ENCODE peak calls at places on chromosomes 2 and 18, in nine cellular contexts. N is sigmoid colon, Y is ovary, B is A549, V is GM12878, I is K562, J is suprapubic skin, O is stomach, D is upper lobe of left lung. X is an unnamed sample.

GRCh38 chr2:13725945-13726344 is 906.6 kb upstream of the LRATD1 start:
- DNase-seq in Y (no peak), O (no peak), N (no peak), V (no peak), I (no peak), B (no peak), J (no peak), D (no peak), X (no peak)

GRCh38 chr2:23835423-23835822 is 91.5 kb downstream of the ATAD2B start:
- DNase-seq in D (no peak), Y (no peak), J (no peak), I (no peak), N (no peak), O (no peak), V (no peak), B (no peak), X (no peak)

GRCh38 chr2:1910562-1911256 is 166.4 kb upstream of the PXDN start:
- DNase-seq in V (no peak), Y (no peak), N (no peak), D (no peak), J (no peak), B (no peak), O (no peak), I (no peak), X (no peak)

GRCh38 chr2:156456616-156457015 is 20.4 kb downstream of the GPD2 start:
- DNase-seq in Y (no peak), B (no peak), V (peak), D (no peak), J (no peak), N (no peak), I (no peak), O (no peak), X (no peak)

GRCh38 chr2:166881177-166881576 is 7.1 kb upstream of the XIRP2 start:
- DNase-seq in B (no peak), J (no peak), N (no peak), I (no peak), Y (no peak), O (no peak), D (no peak), V (no peak), X (no peak)

GRCh38 chr18:57803119-57803969 is at the start of gene ATP8B1:
- DNase-seq in J (peak), V (no peak), N (peak), B (peak), O (peak), Y (peak), D (peak), I (peak), X (no peak)

GRCh38 chr2:162435676-162436075 is 91.7 kb downstream of the GCA start:
- DNase-seq in I (no peak), O (no peak), D (no peak), V (no peak), J (no peak), B (no peak), N (no peak), Y (no peak), X (no peak)

GRCh38 chr2:105184420-105184819 is 57.1 kb upstream of the GPR45 start:
- DNase-seq in N (no peak), O (no peak), Y (no peak), J (no peak), D (no peak), V (no peak), I (no peak), B (no peak), X (no peak)

GRCh38 chr2:226431301-226431955 is 368.2 kb downstream of the IRS1 start:
- DNase-seq in V (no peak), N (no peak), I (no peak), B (no peak), J (no peak), O (no peak), D (no peak), Y (no peak), X (no peak)

GRCh38 chr2:154402138-154402714 is 296.3 kb upstream of the KCNJ3 start:
- DNase-seq in N (no peak), I (no peak), O (no peak), Y (no peak), J (no peak), B (peak), D (no peak), V (no peak), X (no peak)

GRCh38 chr2:16071039-16071864 is 130.9 kb downstream of the MYCN start:
- DNase-seq in B (no peak), J (no peak), Y (no peak), D (no peak), V (no peak), N (no peak), I (no peak), O (no peak), X (no peak)

GRCh38 chr18:13267517-13267916 is 49.0 kb downstream of the LDLRAD4 start:
- DNase-seq in V (no peak), D (no peak), J (peak), B (no peak), I (no peak), N (no peak), O (no peak), Y (no peak), X (no peak)

GRCh38 chr2:38214209-38214717 is 138.3 kb upstream of the CYP1B1 start:
- DNase-seq in J (no peak), Y (no peak), O (no peak), V (no peak), B (no peak), I (no peak), N (no peak), D (no peak), X (no peak)

GRCh38 chr18:41146301-41146700 is 808.7 kb upstream of the PIK3C3 start:
- DNase-seq in J (no peak), O (no peak), D (no peak), N (no peak), I (no peak), Y (no peak), B (no peak), V (no peak), X (no peak)

GRCh38 chr18:23949863-23950262 is 64.7 kb upstream of the TTC39C start:
- DNase-seq in Y (no peak), B (no peak), V (no peak), N (no peak), I (no peak), O (no peak), D (no peak), J (no peak), X (no peak)

GRCh38 chr18:76572517-76573247 is 77.6 kb upstream of the ZNF516 start:
- DNase-seq in Y (no peak), J (no peak), B (peak), I (no peak), O (no peak), N (no peak), D (no peak), V (no peak), X (no peak)

GRCh38 chr2:221322741-221323140 is 249.4 kb downstream of the EPHA4 start:
- DNase-seq in B (no peak), J (no peak), V (no peak), I (no peak), Y (no peak), N (no peak), O (no peak), D (no peak), X (no peak)

GRCh38 chr2:105313877-105314276 is 15.7 kb downstream of the TGFBRAP1 start:
- DNase-seq in V (no peak), D (no peak), N (no peak), J (no peak), O (no peak), Y (no peak), I (no peak), B (no peak), X (no peak)

GRCh38 chr2:225570000-225570399 is 170.5 kb downstream of the NYAP2 start:
- DNase-seq in Y (no peak), D (no peak), N (no peak), B (no peak), J (no peak), I (no peak), V (no peak), O (no peak), X (no peak)

GRCh38 chr2:174633621-174633927 is 36.0 kb upstream of the WIPF1 start:
- DNase-seq in O (no peak), I (peak), J (no peak), V (no peak), N (peak), Y (no peak), B (no peak), D (no peak), X (no peak)

GRCh38 chr18:46097378-46097852 is 681 bp downstream of the ATP5F1A start:
- DNase-seq in Y (no peak), N (no peak), V (no peak), J (no peak), B (no peak), D (no peak), I (peak), O (peak), X (no peak)

GRCh38 chr2:20514596-20515269 is 67.9 kb downstream of the RHOB start:
- DNase-seq in J (no peak), B (peak), O (no peak), V (no peak), D (no peak), Y (no peak), I (no peak), N (peak), X (no peak)

GRCh38 chr2:85737481-85737880 is 16.3 kb upstream of the ATOH8 start:
- DNase-seq in I (no peak), D (no peak), Y (peak), B (peak), J (peak), V (no peak), N (peak), O (peak), X (peak)

GRCh38 chr18:22542400-22542835 is 124.7 kb upstream of the CTAGE1 start:
- DNase-seq in Y (peak), O (no peak), J (no peak), I (no peak), B (no peak), D (peak), N (no peak), V (no peak), X (no peak)

GRCh38 chr2:144526826-144527225 is 6.9 kb upstream of the ZEB2 start:
- DNase-seq in Y (no peak), N (no peak), O (no peak), J (no peak), V (no peak), B (no peak), D (no peak), I (no peak), X (no peak)

GRCh38 chr2:217853301-217853881 is 149.4 kb downstream of the TNS1 start:
- DNase-seq in D (no peak), V (no peak), O (no peak), Y (no peak), N (peak), J (no peak), B (peak), I (no peak), X (peak)

GRCh38 chr18:69982417-69982816 is 34.7 kb upstream of the CD226 start:
- DNase-seq in I (no peak), V (no peak), B (no peak), N (no peak), Y (no peak), O (no peak), D (no peak), J (no peak), X (no peak)

GRCh38 chr18:69978743-69979715 is 31.4 kb upstream of the CD226 start:
- DNase-seq in I (no peak), V (no peak), J (no peak), O (no peak), D (no peak), Y (no peak), B (no peak), N (no peak), X (no peak)

GRCh38 chr18:69980509-69980908 is 32.8 kb upstream of the CD226 start:
- DNase-seq in V (no peak), J (no peak), D (no peak), O (no peak), N (no peak), Y (no peak), B (no peak), I (no peak), X (no peak)

GRCh38 chr18:69981948-69982347 is 34.3 kb upstream of the CD226 start:
- DNase-seq in B (no peak), J (no peak), Y (no peak), I (no peak), O (no peak), D (no peak), V (no peak), N (no peak), X (no peak)

GRCh38 chr18:69980982-69981804 is 33.5 kb upstream of the CD226 start:
- DNase-seq in J (no peak), Y (no peak), N (no peak), B (no peak), I (no peak), V (no peak), O (no peak), D (no peak), X (no peak)
- H3K4me3 ChIP-seq in J (no peak), Y (no peak), N (no peak), B (no peak), I (no peak), V (no peak), O (no peak), D (no peak), X (no peak)

GRCh38 chr2:48944961-48945360 is 189.4 kb upstream of the LHCGR start:
- DNase-seq in I (no peak), B (no peak), O (no peak), D (no peak), J (no peak), V (no peak), Y (no peak), N (no peak), X (no peak)
- TF ChIP-seq EP300 in I (no peak), B (no peak), O (no peak), D (no peak), J (no peak), V (no peak), Y (no peak), N (no peak), X (no peak)

DNA sequence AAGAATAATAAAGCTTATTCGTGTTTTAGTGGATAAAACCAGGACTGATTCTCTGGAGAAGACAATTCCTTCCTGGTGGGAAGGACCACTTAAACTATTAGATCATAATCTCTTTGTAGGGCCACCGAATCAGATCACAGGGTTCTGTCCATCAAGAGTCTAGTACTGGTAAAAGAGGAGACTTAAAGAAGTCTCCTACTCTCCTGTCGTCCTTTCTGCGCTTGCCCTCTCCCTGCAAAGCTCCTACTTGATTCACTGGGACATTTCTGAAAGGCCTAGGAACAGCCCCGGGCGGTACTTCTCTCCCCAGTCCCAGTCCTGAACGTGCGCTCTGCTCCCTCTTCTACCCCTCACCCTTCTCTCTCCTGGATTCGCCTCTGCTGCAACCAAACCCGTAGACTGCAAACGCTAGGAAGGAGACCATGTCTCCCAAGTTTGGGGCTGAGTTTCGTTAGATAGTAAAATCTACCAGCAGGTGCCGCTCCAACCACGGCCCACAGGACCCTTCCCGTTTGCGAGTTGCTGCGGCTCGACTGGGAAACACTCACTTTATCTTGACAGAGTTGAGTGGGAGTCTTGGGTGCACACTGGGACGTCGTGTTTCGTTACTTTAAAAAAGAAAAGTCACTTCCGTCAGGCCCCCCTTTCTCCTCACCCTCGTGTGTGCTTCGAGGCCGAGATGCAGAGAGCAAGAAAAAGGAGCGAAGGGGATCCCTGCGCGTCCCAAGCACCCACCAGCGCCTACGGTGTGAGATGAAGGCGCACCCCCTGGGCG is 952 bp downstream of the FIGLA start:
- DNase-seq in D (peak), J (no peak), I (peak), N (peak), Y (no peak), B (peak), V (no peak), O (peak), X (peak)
- H3K4me3 ChIP-seq in D (no peak), J (peak), I (no peak), N (peak), Y (no peak), B (peak), V (no peak), O (peak), X (peak)

GRCh38 chr18:78240867-78241266 is 738.8 kb upstream of the SALL3 start:
- DNase-seq in J (no peak), I (no peak), Y (no peak), B (no peak), V (no peak), D (no peak), O (no peak), N (no peak), X (no peak)

GRCh38 chr18:78240091-78240490 is 739.5 kb upstream of the SALL3 start:
- DNase-seq in D (no peak), J (no peak), N (no peak), Y (no peak), B (no peak), O (no peak), V (no peak), I (no peak), X (no peak)

GRCh38 chr18:78241535-78242306 is 737.9 kb upstream of the SALL3 start:
- DNase-seq in O (no peak), Y (no peak), N (no peak), I (no peak), V (no peak), B (no peak), J (no peak), D (no peak), X (no peak)

GRCh38 chr18:78242796-78243195 is 736.8 kb upstream of the SALL3 start:
- DNase-seq in D (no peak), Y (no peak), J (no peak), I (no peak), B (no peak), V (no peak), N (no peak), O (no peak), X (no peak)

GRCh38 chr18:78242307-78242643 is 737.3 kb upstream of the SALL3 start:
- DNase-seq in O (no peak), Y (no peak), J (no peak), B (no peak), N (peak), D (peak), I (no peak), V (no peak), X (no peak)
- TF ChIP-seq EP300 in O (no peak), Y (no peak), J (no peak), B (no peak), N (no peak), D (no peak), I (no peak), V (no peak), X (no peak)

GRCh38 chr2:187541086-187542085 is 12.8 kb downstream of the TFPI start:
- DNase-seq in N (no peak), B (peak), Y (no peak), J (no peak), O (no peak), D (peak), V (no peak), I (no peak), X (no peak)
- H3K4me3 ChIP-seq in N (no peak), B (peak), Y (no peak), J (no peak), O (no peak), D (no peak), V (no peak), I (no peak), X (no peak)

DNA sequence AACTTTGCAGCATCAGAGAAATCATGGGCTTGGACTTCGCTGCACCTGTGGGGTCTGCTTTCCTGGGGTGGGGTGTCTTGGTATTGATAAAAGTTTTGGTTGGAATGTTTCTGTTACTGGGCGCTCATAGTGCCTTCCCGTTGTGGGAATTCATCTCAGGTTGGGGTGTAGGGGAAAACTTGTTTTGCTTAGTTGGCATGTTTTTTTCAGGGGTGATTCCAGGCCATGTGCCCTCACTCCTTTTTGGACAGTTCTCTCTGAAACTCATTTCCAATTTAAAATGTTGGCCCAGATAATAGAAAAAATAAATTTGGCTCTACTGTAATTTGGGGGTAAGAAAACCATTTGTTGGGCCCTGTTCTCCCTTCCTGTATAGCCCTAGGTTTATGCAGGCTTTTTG is 1.5 kb downstream of the LTBP1 start:
- DNase-seq in I (no peak), D (no peak), N (no peak), Y (no peak), O (no peak), J (no peak), B (no peak), V (no peak), X (no peak)
- TF ChIP-seq EP300 in I (no peak), D (no peak), N (no peak), Y (no peak), O (no peak), J (no peak), B (no peak), V (no peak), X (no peak)

GRCh38 chr18:58911241-58911640 is 46.6 kb downstream of the ZNF532 start:
- DNase-seq in N (no peak), I (no peak), O (no peak), V (no peak), D (no peak), B (no peak), J (no peak), Y (no peak), X (no peak)
- H3K4me3 ChIP-seq in N (no peak), I (no peak), O (no peak), V (no peak), D (no peak), B (no peak), J (no peak), Y (no peak), X (no peak)

DNA sequence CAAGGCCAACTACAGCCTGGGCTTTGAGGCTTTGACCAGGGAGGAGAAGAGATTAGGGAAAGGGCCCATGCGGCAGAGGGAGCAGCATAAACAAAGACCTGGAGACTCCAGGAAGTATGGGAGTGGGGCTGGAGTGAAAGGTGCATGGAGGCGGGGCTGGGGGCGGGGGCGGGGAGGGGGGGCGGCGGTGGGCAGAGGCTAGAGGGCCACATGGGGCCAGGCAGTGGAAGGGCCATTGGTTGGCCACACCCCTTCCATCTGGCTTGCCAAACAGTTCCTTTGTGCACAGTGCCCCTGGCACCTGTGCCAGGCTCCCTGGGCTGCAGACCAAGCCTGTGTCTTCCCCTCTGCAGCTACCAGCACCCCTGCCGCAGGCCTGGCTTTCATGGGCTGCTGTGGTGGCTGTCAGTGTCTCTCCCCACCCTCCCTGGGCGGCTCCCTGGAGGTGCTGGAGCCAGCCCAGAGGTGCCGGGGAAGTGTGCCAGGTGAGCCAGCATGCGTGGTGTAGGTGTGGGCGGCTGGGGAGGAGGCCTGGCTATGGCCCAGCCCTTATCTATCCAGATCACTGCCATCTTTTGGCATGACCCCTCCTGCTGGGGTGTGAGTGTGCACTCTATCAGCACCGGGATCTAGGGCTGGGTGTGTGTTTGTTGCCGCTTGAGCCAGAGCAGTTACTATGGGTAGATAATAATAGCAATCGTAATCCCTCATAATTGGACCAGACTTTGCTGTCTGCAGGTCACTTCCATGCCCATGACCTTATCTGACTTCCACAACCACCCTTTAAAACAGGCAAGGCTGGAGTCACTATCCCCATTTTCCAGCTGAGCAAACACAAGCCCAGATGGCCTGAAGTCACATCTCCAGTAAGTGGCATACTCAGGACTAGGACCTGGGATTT is 30.5 kb downstream of the DNMT3A start:
- DNase-seq in D (peak), Y (no peak), J (no peak), I (no peak), N (no peak), V (no peak), O (peak), B (no peak), X (no peak)
- TF ChIP-seq EP300 in D (no peak), Y (no peak), J (no peak), I (no peak), N (no peak), V (no peak), O (no peak), B (no peak), X (no peak)

GRCh38 chr2:17752892-17753802 is 463 bp downstream of the SMC6 start:
- DNase-seq in N (peak), Y (no peak), J (peak), V (no peak), I (peak), D (peak), O (peak), B (peak), X (no peak)

GRCh38 chr2:17752281-17752680 is 1.3 kb downstream of the SMC6 start:
- DNase-seq in D (no peak), Y (no peak), J (no peak), B (no peak), I (no peak), V (no peak), O (no peak), N (no peak), X (no peak)

GRCh38 chr2:17747684-17748452 is 5.7 kb downstream of the SMC6 start:
- DNase-seq in Y (no peak), J (no peak), D (no peak), I (no peak), B (peak), V (no peak), O (no peak), N (no peak), X (no peak)

GRCh38 chr2:17749753-17750438 is 3.7 kb downstream of the SMC6 start:
- DNase-seq in N (no peak), Y (no peak), B (no peak), O (no peak), V (no peak), D (no peak), J (no peak), I (no peak), X (no peak)

GRCh38 chr2:17748745-17749144 is 4.9 kb downstream of the SMC6 start:
- DNase-seq in J (no peak), O (no peak), V (no peak), D (no peak), Y (no peak), I (no peak), B (peak), N (no peak), X (no peak)
- H3K4me3 ChIP-seq in J (no peak), O (no peak), V (no peak), D (no peak), Y (no peak), I (no peak), B (peak), N (no peak), X (no peak)

X was measured in tibial nerve.